ENCODE peak calls at places on chromosomes 4 and X, in six cellular contexts. H, Q, K, X, T and W are unnamed samples.

GRCh38 chrX:130186645-130187044 is 14.9 kb downstream of the RAB33A start:
- DNase-seq in T (no peak), X (no peak), H (no peak), Q (no peak), K (no peak), W (no peak)

GRCh38 chr4:148445071-148445902 is 3.1 kb upstream of the NR3C2 start:
- DNase-seq in X (no peak), K (peak), Q (no peak), T (peak), H (peak), W (peak)

GRCh38 chrX:119638725-119639471 is 32.7 kb upstream of the NKRF start:
- DNase-seq in H (no peak), K (no peak), X (peak), Q (no peak), T (no peak), W (peak)

GRCh38 chr4:46953564-46953963 is 39.8 kb downstream of the GABRA4 start:
- DNase-seq in T (no peak), Q (no peak), H (no peak), K (no peak), X (no peak), W (no peak)

GRCh38 chr4:96729641-96730040 is 889.7 kb downstream of the PDHA2 start:
- DNase-seq in K (no peak), X (no peak), H (no peak), Q (no peak), T (no peak), W (no peak)

GRCh38 chr4:66655505-66655904 is 889.8 kb downstream of the CENPC start:
- DNase-seq in K (no peak), Q (no peak), T (no peak), H (no peak), X (no peak), W (no peak)

GRCh38 chrX:47814853-47815252 is 21.8 kb upstream of the ZNF81 start:
- DNase-seq in T (no peak), X (no peak), Q (no peak), K (no peak), H (no peak), W (no peak)

GRCh38 chr4:42296196-42296595 is 101.1 kb upstream of the SHISA3 start:
- DNase-seq in T (no peak), K (no peak), X (peak), Q (no peak), H (no peak), W (no peak)

GRCh38 chr4:38930199-38930598 is 62.6 kb downstream of the FAM114A1 start:
- DNase-seq in Q (no peak), H (no peak), X (no peak), T (no peak), K (no peak), W (peak)

GRCh38 chrX:154373340-154374306 is 811 bp downstream of the FLNA start:
- DNase-seq in T (no peak), X (peak), Q (peak), H (peak), K (peak), W (no peak)

GRCh38 chrX:57573754-57574153 is 18.1 kb upstream of the ZXDB start:
- DNase-seq in H (no peak), T (no peak), K (no peak), X (no peak), Q (no peak), W (no peak)

GRCh38 chrX:47568656-47569295 is 7.8 kb downstream of the ARAF start:
- DNase-seq in X (peak), K (no peak), Q (no peak), H (no peak), T (no peak), W (no peak)

GRCh38 chrX:149830192-149830873 is 48.6 kb downstream of the MAGEA9 start:
- DNase-seq in T (no peak), X (no peak), Q (no peak), H (no peak), K (no peak), W (no peak)

GRCh38 chr4:153809916-153810810 is 21.3 kb upstream of the SFRP2 start:
- DNase-seq in K (no peak), Q (no peak), X (no peak), H (no peak), T (no peak), W (no peak)

GRCh38 chr4:131584587-131584986 is 1564.5 kb upstream of the PCDH10 start:
- DNase-seq in H (no peak), K (no peak), Q (no peak), T (no peak), X (no peak), W (no peak)

GRCh38 chr4:7771541-7772507 is 167.8 kb downstream of the AFAP1 start:
- DNase-seq in Q (no peak), H (no peak), K (no peak), X (no peak), T (no peak), W (peak)

GRCh38 chr4:89839558-89839957 is 2.6 kb upstream of the SNCA start:
- DNase-seq in Q (no peak), K (no peak), T (no peak), X (no peak), H (no peak), W (no peak)

GRCh38 chr4:1720163-1720983 is 750 bp downstream of the TMEM129 start:
- DNase-seq in T (peak), X (no peak), K (peak), Q (no peak), H (no peak), W (peak)

GRCh38 chr4:23903859-23904438 is 14.1 kb upstream of the PPARGC1A start:
- DNase-seq in T (no peak), X (no peak), K (no peak), H (no peak), Q (no peak), W (no peak)

GRCh38 chr4:184745747-184746531 is 12.0 kb upstream of the CENPU start:
- DNase-seq in H (peak), K (no peak), Q (peak), X (peak), T (no peak), W (peak)

GRCh38 chrX:103187953-103188475 is 26.9 kb upstream of the BEX4 start:
- DNase-seq in X (no peak), H (no peak), T (no peak), Q (no peak), K (no peak), W (no peak)

GRCh38 chrX:30659421-30659820 is 6.2 kb downstream of the GK start:
- DNase-seq in Q (no peak), T (no peak), X (peak), H (no peak), K (no peak), W (peak)

GRCh38 chr4:126533176-126533575 is 1099.6 kb upstream of the INTU start:
- DNase-seq in Q (no peak), K (no peak), H (no peak), X (no peak), T (no peak), W (no peak)

GRCh38 chr4:36532670-36533373 is 251.4 kb downstream of the DTHD1 start:
- DNase-seq in H (no peak), K (no peak), Q (no peak), X (no peak), T (no peak), W (no peak)

GRCh38 chrX:120271218-120271617 is 20.6 kb downstream of the ZBTB33 start:
- DNase-seq in T (no peak), Q (no peak), H (no peak), K (no peak), X (no peak), W (no peak)

GRCh38 chr4:127533028-127533700 is 99.6 kb upstream of the INTU start:
- DNase-seq in H (peak), X (no peak), K (peak), Q (peak), T (no peak), W (no peak)

GRCh38 chr4:53551963-53552362 is 39.3 kb downstream of the LNX1 start:
- DNase-seq in K (no peak), T (no peak), Q (no peak), H (no peak), X (no peak), W (no peak)

GRCh38 chr4:4985844-4986243 is 33.4 kb downstream of the CYTL1 start:
- DNase-seq in Q (no peak), K (no peak), H (no peak), X (peak), T (no peak), W (no peak)

GRCh38 chrX:155956099-155956498 is 41.4 kb upstream of the IL9R start:
- DNase-seq in X (no peak), H (no peak), Q (no peak), T (no peak), K (no peak), W (no peak)

GRCh38 chr4:154230091-154230490 is 261.5 kb downstream of the DCHS2 start:
- DNase-seq in T (no peak), Q (no peak), K (no peak), H (no peak), X (no peak), W (no peak)

GRCh38 chr4:6873792-6874461 is 35.7 kb upstream of the TBC1D14 start:
- DNase-seq in H (peak), T (peak), X (peak), K (peak), Q (no peak), W (peak)

GRCh38 chr4:186149872-186150271 is 41.5 kb upstream of the CYP4V2 start:
- DNase-seq in Q (no peak), X (peak), H (no peak), K (peak), T (no peak), W (no peak)

GRCh38 chr4:39330353-39330752 is 35.8 kb downstream of the RFC1 start:
- DNase-seq in T (no peak), X (no peak), Q (no peak), H (no peak), K (no peak), W (no peak)

GRCh38 chr4:89248879-89249281 is 58.7 kb downstream of the GPRIN3 start:
- DNase-seq in X (no peak), Q (no peak), K (no peak), H (peak), T (no peak), W (no peak)

GRCh38 chr4:153122855-153123254 is 81.4 kb upstream of the TRIM2 start:
- DNase-seq in Q (no peak), H (no peak), T (no peak), X (no peak), K (no peak), W (no peak)

GRCh38 chrX:38473715-38474114 is 87.6 kb upstream of the TSPAN7 start:
- DNase-seq in T (no peak), Q (no peak), X (no peak), K (no peak), H (no peak), W (no peak)

GRCh38 chr4:105967058-105967658 is 71.9 kb downstream of the NPNT start:
- DNase-seq in Q (no peak), K (peak), X (no peak), H (no peak), T (peak), W (no peak)

GRCh38 chr4:108839333-108839732 is 76.5 kb upstream of the ETNPPL start:
- DNase-seq in K (no peak), X (no peak), H (no peak), T (no peak), Q (no peak), W (no peak)

GRCh38 chrX:36683507-36683906 is 324.7 kb upstream of the FAM47C start:
- DNase-seq in X (no peak), H (no peak), K (no peak), Q (no peak), T (no peak), W (no peak)

GRCh38 chrX:36684053-36684452 is 324.1 kb upstream of the FAM47C start:
- DNase-seq in X (no peak), K (no peak), Q (no peak), H (no peak), T (no peak), W (no peak)
- TF ChIP-seq CTCF in X (no peak), K (no peak), Q (no peak), H (no peak), T (no peak), W (no peak)

GRCh38 chrX:522456-522855 is 108.1 kb upstream of the SHOX start:
- DNase-seq in Q (no peak), X (no peak), H (no peak), T (no peak), K (no peak), W (no peak)
- TF ChIP-seq CTCF in Q (no peak), X (no peak), H (no peak), T (no peak), K (no peak), W (no peak)

GRCh38 chr4:72494156-72494555 is 74.9 kb downstream of the ADAMTS3 start:
- DNase-seq in K (no peak), X (no peak), H (no peak), Q (no peak), T (no peak), W (no peak)

GRCh38 chr4:72500214-72500613 is 68.8 kb downstream of the ADAMTS3 start:
- DNase-seq in K (no peak), Q (no peak), X (no peak), T (no peak), H (no peak), W (no peak)

DNA sequence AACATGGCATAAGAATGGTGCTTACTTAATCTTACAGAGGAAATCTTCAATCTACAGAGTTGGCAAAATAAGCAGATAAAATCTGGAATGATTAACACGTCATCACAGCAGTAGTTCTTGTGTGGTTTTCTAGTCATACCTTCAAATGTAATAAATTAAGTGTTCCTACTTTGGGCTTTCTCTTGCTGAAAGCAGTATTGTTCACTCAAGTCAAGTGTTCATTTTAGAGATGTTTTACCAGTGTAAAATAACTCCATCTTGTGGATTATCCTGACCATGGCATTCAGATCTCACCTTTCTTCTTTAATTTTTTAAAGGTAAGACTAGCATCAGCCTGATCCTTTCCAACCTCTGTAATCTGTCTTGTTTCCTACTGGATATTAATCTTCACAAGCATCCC is 72.9 kb downstream of the ADAMTS3 start:
- DNase-seq in H (no peak), T (no peak), Q (no peak), X (no peak), K (no peak), W (no peak)
- TF ChIP-seq CTCF in H (no peak), T (no peak), Q (peak), X (no peak), K (no peak), W (no peak)

GRCh38 chr4:142984871-142985585 is 138.9 kb upstream of the INPP4B start:
- DNase-seq in K (no peak), Q (no peak), T (no peak), X (peak), H (no peak), W (no peak)
- TF ChIP-seq CTCF in K (no peak), Q (peak), T (peak), X (peak), H (no peak), W (no peak)

GRCh38 chrX:88425739-88426138 is 321.3 kb upstream of the CPXCR1 start:
- DNase-seq in Q (no peak), X (peak), K (no peak), T (no peak), H (no peak), W (no peak)
- TF ChIP-seq CTCF in Q (no peak), X (peak), K (peak), T (no peak), H (no peak), W (no peak)

GRCh38 chrX:32530802-32531403 is 680.4 kb downstream of the DMD start:
- DNase-seq in K (no peak), X (peak), H (no peak), T (no peak), Q (peak), W (peak)
- TF ChIP-seq CTCF in K (peak), X (peak), H (peak), T (peak), Q (peak), W (peak)